ENCODE peak calls at places on chromosomes 12 and 14, in eight cellular contexts. A, E, X, B, Q, Z, V and T are unnamed samples.

GRCh38 chr12:76308866-76309265 is 39.3 kb downstream of the BBS10 start:
- DNase-seq in X (no peak), E (no peak), Q (no peak), Z (no peak), V (no peak), A (no peak), B (no peak), T (no peak)

GRCh38 chr14:66117600-66117999 is 368.6 kb upstream of the CCDC196 start:
- DNase-seq in V (no peak), A (no peak), Q (no peak), X (no peak), E (peak), B (peak), Z (no peak), T (no peak)

GRCh38 chr12:86837246-86837645 is 581.1 kb upstream of the MGAT4C start:
- DNase-seq in V (no peak), E (no peak), Z (no peak), Q (no peak), X (no peak), A (no peak), B (no peak), T (no peak)

GRCh38 chr14:20722016-20722415 is 23.7 kb upstream of the EDDM3A start:
- DNase-seq in V (no peak), B (no peak), Q (no peak), X (no peak), A (no peak), Z (no peak), E (no peak), T (no peak)

GRCh38 chr12:81573228-81573627 is 185.9 kb downstream of the PPFIA2 start:
- DNase-seq in V (no peak), Q (no peak), X (no peak), B (no peak), E (peak), Z (no peak), A (no peak), T (no peak)

GRCh38 chr14:59243174-59243573 is 54.7 kb downstream of the DAAM1 start:
- DNase-seq in A (no peak), Z (no peak), E (no peak), Q (no peak), B (no peak), X (no peak), V (no peak), T (no peak)

GRCh38 chr12:27525373-27525772 is 1.4 kb downstream of the PPFIBP1 start:
- DNase-seq in Q (no peak), X (no peak), E (peak), B (peak), V (no peak), Z (no peak), A (no peak), T (no peak)

GRCh38 chr14:95597784-95598204 is 62.9 kb downstream of the GLRX5 start:
- DNase-seq in A (no peak), Z (no peak), Q (no peak), E (no peak), V (peak), X (no peak), B (no peak), T (no peak)

GRCh38 chr14:92328664-92329255 is 5.8 kb downstream of the SLC24A4 start:
- DNase-seq in E (no peak), B (no peak), Z (no peak), Q (no peak), X (no peak), V (no peak), A (no peak), T (no peak)

GRCh38 chr12:56487448-56488040 is 417 bp downstream of the GLS2 start:
- DNase-seq in X (no peak), B (no peak), Q (peak), A (no peak), V (no peak), Z (no peak), E (no peak), T (no peak)

GRCh38 chr12:227923-228845 is 14.2 kb upstream of the SLC6A12 start:
- DNase-seq in B (no peak), V (no peak), Q (no peak), A (no peak), X (no peak), E (peak), Z (no peak), T (no peak)

GRCh38 chr14:76926521-76927251 is 100.5 kb downstream of the LRRC74A start:
- DNase-seq in B (no peak), V (no peak), Z (no peak), Q (peak), E (no peak), X (no peak), A (peak), T (no peak)

GRCh38 chr14:20415723-20416622 is 2.7 kb upstream of the TEP1 start:
- DNase-seq in E (peak), Z (no peak), X (no peak), Q (peak), V (peak), B (peak), A (peak), T (peak)

GRCh38 chr14:73973497-73973896 is 23.4 kb downstream of the COQ6 start:
- DNase-seq in X (no peak), Z (no peak), V (no peak), E (no peak), A (no peak), Q (no peak), B (no peak), T (no peak)

GRCh38 chr12:66190519-66191406 is 1.7 kb downstream of the IRAK3 start:
- DNase-seq in B (no peak), V (no peak), Z (no peak), A (no peak), E (peak), Q (no peak), X (no peak), T (no peak)

GRCh38 chr14:34205799-34206198 is 254.9 kb upstream of the EGLN3 start:
- DNase-seq in X (no peak), Z (no peak), Q (no peak), V (no peak), B (no peak), A (no peak), E (no peak), T (no peak)

GRCh38 chr14:100738269-100738691 is 11.6 kb downstream of the DLK1 start:
- DNase-seq in Q (no peak), E (no peak), B (no peak), A (no peak), V (no peak), Z (no peak), X (no peak), T (no peak)